ENCODE peak calls at places on chromosomes 1 and 21, in four cellular contexts. One of them, this sample, is unnamed.

GRCh38 chr1:17225140-17225539 is 20.2 kb downstream of the PADI1 start:
- DNase-seq in GM23248: no peak
- DNase-seq in hepatocyte: no peak
- DNase-seq in neuronal stem cell: no peak
- DNase-seq in this sample: no peak

GRCh38 chr1:237098517-237098916 is 56.5 kb downstream of the RYR2 start:
- DNase-seq in GM23248: no peak
- DNase-seq in hepatocyte: no peak
- DNase-seq in neuronal stem cell: no peak
- DNase-seq in this sample: no peak

GRCh38 chr21:40765771-40766170 is 81.2 kb downstream of the DSCAM start:
- DNase-seq in hepatocyte: no peak
- DNase-seq in neuronal stem cell: no peak
- DNase-seq in GM23248: no peak
- DNase-seq in this sample: no peak

GRCh38 chr1:42479621-42480020 is 16.5 kb downstream of the CCDC30 start:
- DNase-seq in GM23248: peak
- DNase-seq in neuronal stem cell: no peak
- DNase-seq in hepatocyte: no peak
- DNase-seq in this sample: no peak

GRCh38 chr1:41232305-41232704 is 9.8 kb downstream of the SCMH1 start:
- DNase-seq in hepatocyte: no peak
- DNase-seq in GM23248: no peak
- DNase-seq in neuronal stem cell: no peak
- DNase-seq in this sample: no peak

GRCh38 chr21:43345746-43346409 is 81.1 kb downstream of the SIK1 start:
- DNase-seq in hepatocyte: peak
- DNase-seq in neuronal stem cell: no peak
- DNase-seq in GM23248: peak
- DNase-seq in this sample: peak

GRCh38 chr1:194295690-194296089 is 1109.3 kb upstream of the B3GALT2 start:
- DNase-seq in hepatocyte: peak
- DNase-seq in neuronal stem cell: peak
- DNase-seq in GM23248: peak
- DNase-seq in this sample: peak

GRCh38 chr1:160208179-160209040 is 3.2 kb downstream of the PEA15 start:
- DNase-seq in neuronal stem cell: no peak
- DNase-seq in GM23248: peak
- DNase-seq in hepatocyte: no peak
- DNase-seq in this sample: peak

GRCh38 chr21:32007461-32007860 is 134.6 kb downstream of the HUNK start:
- DNase-seq in GM23248: peak
- DNase-seq in hepatocyte: no peak
- DNase-seq in neuronal stem cell: no peak
- DNase-seq in this sample: no peak

GRCh38 chr1:61950418-61950817 is 208.1 kb downstream of the PATJ start:
- DNase-seq in hepatocyte: no peak
- DNase-seq in neuronal stem cell: no peak
- DNase-seq in GM23248: no peak
- DNase-seq in this sample: peak

GRCh38 chr1:174743654-174744561 is 255.8 kb upstream of the CACYBP start:
- DNase-seq in hepatocyte: peak
- DNase-seq in neuronal stem cell: peak
- DNase-seq in GM23248: peak
- DNase-seq in this sample: peak

GRCh38 chr1:109089242-109090015 is 1.1 kb upstream of the TMEM167B start:
- DNase-seq in neuronal stem cell: no peak
- DNase-seq in hepatocyte: peak
- DNase-seq in GM23248: peak
- DNase-seq in this sample: peak

GRCh38 chr1:45327644-45328515 is 1.2 kb downstream of the HPDL start:
- DNase-seq in neuronal stem cell: no peak
- DNase-seq in hepatocyte: no peak
- DNase-seq in GM23248: no peak
- DNase-seq in this sample: no peak
- H2AFZ ChIP-seq in neuronal stem cell: no peak
- H2AFZ ChIP-seq in hepatocyte: no peak
- H2AFZ ChIP-seq in GM23248: no peak
- H2AFZ ChIP-seq in this sample: peak

GRCh38 chr1:216937491-216937890 is 214.3 kb upstream of the ESRRG start:
- DNase-seq in GM23248: no peak
- DNase-seq in neuronal stem cell: no peak
- DNase-seq in hepatocyte: no peak
- DNase-seq in this sample: no peak

GRCh38 chr1:216936779-216937178 is 213.6 kb upstream of the ESRRG start:
- DNase-seq in GM23248: no peak
- DNase-seq in neuronal stem cell: no peak
- DNase-seq in hepatocyte: no peak
- DNase-seq in this sample: no peak

GRCh38 chr1:216935901-216936300 is 212.7 kb upstream of the ESRRG start:
- DNase-seq in GM23248: no peak
- DNase-seq in neuronal stem cell: no peak
- DNase-seq in hepatocyte: no peak
- DNase-seq in this sample: no peak

GRCh38 chr1:216929870-216930582 is 206.8 kb upstream of the ESRRG start:
- DNase-seq in GM23248: no peak
- DNase-seq in hepatocyte: no peak
- DNase-seq in neuronal stem cell: no peak
- DNase-seq in this sample: no peak

DNA sequence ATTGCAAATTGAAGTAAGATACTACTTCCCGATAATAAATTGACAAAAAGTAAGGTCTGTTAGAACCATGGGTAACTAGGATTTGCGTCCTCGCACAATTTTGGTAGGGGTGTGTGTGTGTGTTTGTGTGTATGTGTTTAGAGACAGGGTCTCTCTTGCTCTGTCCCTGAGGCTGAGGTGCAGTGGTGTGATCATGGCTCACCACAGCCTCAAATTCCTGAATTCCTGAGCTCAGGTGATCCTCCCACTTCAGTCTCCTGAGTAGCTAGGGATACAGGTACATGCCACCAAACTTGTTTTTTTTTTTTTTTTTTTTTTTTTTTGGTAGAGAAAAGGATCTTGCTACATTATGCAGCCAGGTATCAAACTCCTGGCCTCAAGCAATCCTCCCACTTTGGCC is 209.2 kb upstream of the ESRRG start:
- DNase-seq in GM23248: no peak
- DNase-seq in neuronal stem cell: no peak
- DNase-seq in hepatocyte: no peak
- DNase-seq in this sample: no peak
- H2AFZ ChIP-seq in GM23248: no peak
- H2AFZ ChIP-seq in neuronal stem cell: no peak
- H2AFZ ChIP-seq in hepatocyte: no peak
- H2AFZ ChIP-seq in this sample: no peak

DNA sequence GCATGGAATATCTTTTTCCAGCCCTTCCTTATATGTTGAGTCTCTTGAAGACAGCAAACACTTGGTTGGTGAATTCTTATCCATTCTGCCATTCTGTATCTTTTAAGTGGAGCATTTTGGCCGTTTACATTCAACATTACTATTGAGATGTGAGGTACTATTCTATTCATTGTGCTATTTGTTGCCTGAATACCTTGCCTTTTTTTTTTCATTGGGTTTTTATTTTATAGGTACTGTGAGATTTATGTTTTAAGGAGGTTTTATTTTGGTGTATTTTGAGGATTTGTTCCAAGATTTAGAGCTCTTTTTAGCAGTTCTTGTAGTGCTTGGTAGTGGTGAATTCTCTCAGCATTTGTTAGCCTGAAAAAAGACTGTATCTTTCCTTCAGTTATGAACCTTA is 60.6 kb upstream of the ASPM start:
- DNase-seq in hepatocyte: no peak
- DNase-seq in neuronal stem cell: no peak
- DNase-seq in GM23248: no peak
- DNase-seq in this sample: no peak
- H2AFZ ChIP-seq in hepatocyte: no peak
- H2AFZ ChIP-seq in neuronal stem cell: no peak
- H2AFZ ChIP-seq in GM23248: no peak
- H2AFZ ChIP-seq in this sample: no peak

GRCh38 chr1:16012590-16013219 is 5.1 kb downstream of the HSPB7 start:
- DNase-seq in neuronal stem cell: no peak
- DNase-seq in hepatocyte: peak
- DNase-seq in GM23248: peak
- DNase-seq in this sample: peak
- H2AFZ ChIP-seq in neuronal stem cell: peak
- H2AFZ ChIP-seq in hepatocyte: no peak
- H2AFZ ChIP-seq in GM23248: peak
- H2AFZ ChIP-seq in this sample: peak

DNA sequence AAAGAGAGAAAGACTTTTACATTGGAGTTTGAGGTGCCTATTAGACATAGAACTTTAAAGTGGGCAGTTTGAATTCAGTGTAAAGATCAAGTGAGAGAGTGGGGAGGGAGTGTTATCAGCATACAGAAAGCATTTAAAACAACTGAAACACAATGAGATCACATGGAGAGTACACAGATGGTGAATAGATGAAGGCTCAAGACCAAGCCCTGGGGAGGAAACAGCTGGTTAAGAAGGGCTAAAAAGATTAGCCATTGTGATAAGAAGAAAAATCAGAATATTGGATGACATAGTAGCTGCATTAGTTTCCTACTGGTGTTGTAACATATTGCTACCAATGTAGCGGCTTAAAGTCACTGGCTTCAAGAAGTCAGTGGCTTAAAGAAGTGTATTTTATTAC is 443.5 kb upstream of the RGS18 start:
- DNase-seq in GM23248: no peak
- DNase-seq in neuronal stem cell: no peak
- DNase-seq in hepatocyte: no peak
- DNase-seq in this sample: peak
- H2AFZ ChIP-seq in GM23248: no peak
- H2AFZ ChIP-seq in neuronal stem cell: no peak
- H2AFZ ChIP-seq in hepatocyte: no peak
- H2AFZ ChIP-seq in this sample: no peak

DNA sequence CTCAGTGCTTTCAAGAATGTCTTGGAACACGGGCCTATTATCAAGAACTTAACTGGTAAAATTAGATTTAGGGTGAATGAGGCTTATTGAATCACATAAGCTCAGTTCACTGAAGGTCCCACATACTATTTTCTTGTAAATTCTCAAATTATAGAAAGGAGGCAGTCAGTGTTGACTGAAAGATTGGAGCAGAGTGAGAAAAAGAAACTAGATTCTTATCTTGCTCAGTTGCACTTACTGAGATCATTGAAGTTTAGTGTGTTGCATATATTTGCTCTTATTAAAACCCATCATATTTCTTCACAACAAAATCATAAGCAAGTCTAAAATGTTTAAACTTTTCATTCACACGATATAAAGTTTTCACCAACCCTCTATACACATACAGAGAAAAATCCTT is 3.9 kb upstream of the RGS1 start:
- DNase-seq in hepatocyte: no peak
- DNase-seq in neuronal stem cell: no peak
- DNase-seq in GM23248: no peak
- DNase-seq in this sample: no peak
- H2AFZ ChIP-seq in hepatocyte: no peak
- H2AFZ ChIP-seq in neuronal stem cell: no peak
- H2AFZ ChIP-seq in GM23248: no peak
- H2AFZ ChIP-seq in this sample: no peak

DNA sequence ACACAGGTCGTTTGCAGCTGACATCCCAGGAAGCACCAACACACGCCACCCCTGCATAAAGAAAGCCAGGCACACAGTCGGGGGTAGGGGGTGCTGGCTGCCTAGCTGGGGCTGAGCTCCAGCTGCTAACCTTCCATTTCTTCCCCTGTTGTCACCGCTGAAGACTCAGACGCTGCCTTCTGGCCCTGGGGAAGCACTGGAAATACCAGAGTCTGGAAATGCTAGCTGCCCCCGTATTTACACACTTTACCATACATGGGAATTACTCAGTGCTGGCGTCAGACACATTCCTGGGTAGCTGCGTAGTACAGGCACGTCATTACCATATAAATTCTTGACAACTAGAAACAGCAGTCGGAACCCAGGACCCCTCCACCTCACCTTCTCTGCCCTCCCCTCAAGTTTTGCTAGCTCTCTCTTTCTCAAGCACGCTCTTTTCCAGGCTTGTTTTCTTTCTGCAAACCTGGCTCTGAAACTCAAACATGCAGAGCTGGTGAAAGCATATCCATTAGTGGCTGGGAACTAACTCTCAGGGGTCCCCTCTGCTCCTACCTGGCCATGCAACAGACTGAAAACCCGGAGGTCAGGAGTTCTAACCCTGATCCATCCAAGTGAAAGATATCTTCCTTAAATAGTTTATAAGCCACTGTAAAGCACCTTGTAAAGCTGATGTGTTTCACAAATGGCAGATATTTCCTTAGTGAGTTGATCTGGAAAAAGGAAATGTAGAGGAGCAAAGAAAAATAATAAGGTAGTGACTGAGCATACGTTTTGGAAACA is 3.3 kb downstream of the CSRP1 start:
- DNase-seq in GM23248: peak
- DNase-seq in hepatocyte: peak
- DNase-seq in neuronal stem cell: no peak
- DNase-seq in this sample: peak
- H2AFZ ChIP-seq in GM23248: no peak
- H2AFZ ChIP-seq in hepatocyte: no peak
- H2AFZ ChIP-seq in neuronal stem cell: peak
- H2AFZ ChIP-seq in this sample: no peak

DNA sequence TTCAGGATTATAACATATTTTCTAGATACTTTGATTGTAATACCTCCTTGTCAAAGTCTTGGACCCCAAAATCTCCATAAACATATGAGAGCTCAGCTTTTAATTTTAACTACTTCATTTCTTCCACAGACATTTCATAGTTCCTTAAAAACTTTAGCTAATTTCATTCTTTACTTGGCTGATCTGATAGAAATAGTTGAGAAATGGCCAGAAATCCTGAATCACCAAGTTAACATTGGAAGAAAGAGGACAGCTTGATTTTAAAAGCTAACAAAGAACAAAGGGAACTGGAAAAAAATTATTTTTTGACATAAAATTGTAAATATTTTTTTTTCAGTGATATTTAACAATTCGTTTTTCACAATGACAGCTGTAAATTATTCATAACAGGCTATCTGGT is 216.5 kb downstream of the NTNG1 start:
- DNase-seq in neuronal stem cell: no peak
- DNase-seq in hepatocyte: no peak
- DNase-seq in GM23248: peak
- DNase-seq in this sample: no peak
- H2AFZ ChIP-seq in neuronal stem cell: no peak
- H2AFZ ChIP-seq in hepatocyte: no peak
- H2AFZ ChIP-seq in GM23248: peak
- H2AFZ ChIP-seq in this sample: no peak

This sample was measured in endothelial cell of umbilical vein.